ENCODE peak calls at places on chromosomes 16 and 17, in six cellular contexts. J is skeletal muscle cell, L is anterior cingulate cortex, W is T-helper 1 cell, A is iris pigment epithelial cell, V is AG04450. B is an unnamed sample.
A peak's percentile ranks its signal among the peaks of the same experiment; 100 is the strongest.

GRCh38 chr17:13576661-13577526 is 24.8 kb downstream of the HS3ST3A1 start:
- DNase-seq in J (no peak), L (no peak), W (no peak), A (no peak), V (no peak), B (no peak)

GRCh38 chr17:48631693-48632578 is 5.8 kb upstream of the HOXB9 start:
- DNase-seq in J (no peak), L (no peak), W (no peak), A (no peak), V (no peak), B (no peak)

GRCh38 chr16:87681990-87682570 is 79.8 kb downstream of the JPH3 start:
- DNase-seq in J (peak; percentile 36), L (no peak), W (no peak), A (peak; percentile 83), V (peak; percentile 48), B (peak; percentile 32)

GRCh38 chr17:51255673-51256072 is 4.2 kb downstream of the MBTD1 start:
- DNase-seq in J (no peak), L (no peak), W (no peak), A (no peak), V (no peak), B (no peak)

GRCh38 chr17:40895106-40895730 is 10.2 kb upstream of the KRT20 start:
- DNase-seq in J (no peak), L (no peak), W (no peak), A (no peak), V (no peak), B (no peak)

GRCh38 chr17:8133398-8133797 is 9.5 kb upstream of the HES7 start:
- DNase-seq in J (no peak), L (no peak), W (no peak), A (no peak), V (no peak), B (no peak)

GRCh38 chr16:27651299-27651698 is 101.4 kb downstream of the KATNIP start:
- DNase-seq in J (no peak), L (no peak), W (no peak), A (no peak), V (no peak), B (no peak)

GRCh38 chr17:30443721-30444120 is 33.5 kb upstream of the GOSR1 start:
- DNase-seq in J (no peak), L (no peak), W (no peak), A (no peak), V (no peak), B (no peak)

GRCh38 chr17:29155235-29155965 is 24.8 kb downstream of the MYO18A start:
- DNase-seq in J (no peak), L (no peak), W (no peak), A (peak; percentile 68), V (no peak), B (no peak)